ENCODE peak calls at places on chromosomes 13 and 19, in eight cellular contexts. D is stimulated activated CD8-positive, alpha-beta memory T cell treated with anti-CD3 and anti-CD28 coated beads, Interleukin-15, amount 100 ng/mL, for 4 hours; S is GF-D8; T is A549; U is CD8-positive, alpha-beta T cell; N is stimulated activated CD4-positive, alpha-beta T cell treated with anti-CD3 and anti-CD28 coated beads, TNF-alpha, amount 100 ng/mL, for 48 hours; Z is iPS-NIHi11; B is NCI-H2081. R is an unnamed sample.

GRCh38 chr19:3366104-3366760 is at the start of gene NFIC:
- DNase-seq in B (peak; percentile 65), N (no peak), S (peak; percentile 53), U (no peak), T (no peak), D (no peak), Z (peak; percentile 80), R (peak; percentile 50)

GRCh38 chr19:489418-490196 is 6.7 kb upstream of the MADCAM1 start:
- DNase-seq in D (no peak), Z (no peak), B (no peak), T (no peak), N (no peak), U (no peak), S (no peak), R (no peak)

GRCh38 chr19:15154002-15154612 is 46.7 kb downstream of the NOTCH3 start:
- DNase-seq in Z (peak; percentile 73), T (peak; percentile 36), N (peak; percentile 19), S (no peak), U (no peak), D (no peak), B (peak; percentile 39), R (no peak)

GRCh38 chr19:3849787-3850186 is 19.1 kb downstream of the ZFR2 start:
- DNase-seq in U (no peak), T (no peak), N (no peak), D (no peak), B (no peak), Z (no peak), S (no peak), R (no peak)

GRCh38 chr19:18422530-18423191 is 3.5 kb downstream of the SSBP4 start:
- DNase-seq in Z (no peak), D (no peak), B (no peak), S (no peak), U (no peak), T (no peak), N (no peak), R (no peak)

GRCh38 chr13:73938375-73939070 is 195.7 kb downstream of the KLF12 start:
- DNase-seq in N (no peak), U (no peak), B (no peak), D (no peak), T (peak; percentile 5), S (no peak), Z (no peak), R (peak; percentile 34)

GRCh38 chr13:31204592-31204991 is 4.8 kb downstream of the B3GLCT start:
- DNase-seq in D (peak; percentile 4), N (no peak), U (no peak), Z (no peak), B (no peak), T (peak; percentile 10), S (no peak), R (no peak)

GRCh38 chr13:51861728-51862300 is at the start of gene CCDC70:
- DNase-seq in Z (no peak), B (no peak), T (no peak), N (no peak), U (no peak), D (peak; percentile 10), S (no peak), R (no peak)

GRCh38 chr19:28534740-28535351 is 678.1 kb downstream of the UQCRFS1 start:
- DNase-seq in D (no peak), S (no peak), Z (no peak), N (no peak), T (no peak), U (no peak), B (no peak), R (no peak)

GRCh38 chr19:38744906-38745305 is 632 bp upstream of the CAPN12 start:
- DNase-seq in S (no peak), T (no peak), D (no peak), Z (no peak), B (no peak), N (no peak), U (no peak), R (no peak)

GRCh38 chr13:46595136-46595917 is 42.4 kb downstream of the LRCH1 start:
- DNase-seq in U (no peak), B (no peak), T (no peak), S (no peak), Z (no peak), D (no peak), N (no peak), R (no peak)

GRCh38 chr13:59111711-59112110 is 1052.0 kb downstream of the DIAPH3 start:
- DNase-seq in B (no peak), D (no peak), Z (no peak), U (no peak), S (no peak), T (no peak), N (no peak), R (peak; percentile 51)

GRCh38 chr13:75312884-75313520 is 169.0 kb downstream of the TBC1D4 start:
- DNase-seq in U (peak; percentile 49), Z (no peak), N (peak; percentile 55), B (peak; percentile 1), T (no peak), S (no peak), D (no peak), R (no peak)

GRCh38 chr13:98372886-98373285 is 195.8 kb upstream of the RNF113B start:
- DNase-seq in B (no peak), T (no peak), D (no peak), S (no peak), U (no peak), Z (peak; percentile 49), N (no peak), R (no peak)

GRCh38 chr13:63209330-63210017 is 1793.8 kb upstream of the PCDH20 start:
- DNase-seq in Z (no peak), N (no peak), T (no peak), D (no peak), S (no peak), B (no peak), U (no peak), R (no peak)

GRCh38 chr13:100542546-100543156 is 45.9 kb downstream of the GGACT start:
- DNase-seq in N (no peak), U (peak; percentile 32), S (no peak), B (no peak), T (peak; percentile 11), D (no peak), Z (no peak), R (no peak)

GRCh38 chr19:53311044-53311443 is 22.5 kb upstream of the ZNF845 start:
- DNase-seq in N (no peak), S (no peak), B (no peak), D (no peak), Z (no peak), U (no peak), T (no peak), R (no peak)

GRCh38 chr13:34951528-34951927 is 9.5 kb downstream of the NBEA start:
- DNase-seq in N (no peak), S (no peak), Z (peak; percentile 16), U (no peak), D (no peak), B (no peak), T (no peak), R (no peak)

GRCh38 chr13:21435710-21436151 is 23.4 kb downstream of the ZDHHC20 start:
- DNase-seq in B (no peak), S (no peak), D (peak; percentile 41), Z (peak; percentile 55), U (peak; percentile 61), T (peak; percentile 22), N (peak; percentile 8), R (peak; percentile 36)

GRCh38 chr13:44355643-44356042 is 18.0 kb upstream of the SERP2 start:
- DNase-seq in D (no peak), Z (no peak), U (no peak), N (no peak), S (no peak), T (no peak), B (no peak), R (no peak)

GRCh38 chr19:32238076-32238475 is 107.3 kb upstream of the ZNF507 start:
- DNase-seq in T (no peak), D (no peak), Z (no peak), S (no peak), N (no peak), U (no peak), B (no peak), R (no peak)

GRCh38 chr13:30805603-30806011 is 70.3 kb downstream of the ALOX5AP start:
- DNase-seq in N (no peak), Z (no peak), B (no peak), U (no peak), S (no peak), T (no peak), D (no peak), R (no peak)

GRCh38 chr19:2602391-2603181 is 99.9 kb downstream of the GNG7 start:
- DNase-seq in N (no peak), T (no peak), B (peak; percentile 43), S (no peak), Z (peak; percentile 72), D (no peak), U (no peak), R (no peak)

GRCh38 chr13:35923347-35923746 is 207.8 kb downstream of the DCLK1 start:
- DNase-seq in N (no peak), S (no peak), T (peak; percentile 47), D (no peak), U (no peak), B (no peak), Z (no peak), R (peak; percentile 12)

GRCh38 chr19:58575183-58576041 is 2.3 kb upstream of the MZF1 start:
- DNase-seq in S (no peak), T (peak; percentile 93), U (peak; percentile 77), Z (peak; percentile 86), B (no peak), N (peak; percentile 68), D (no peak), R (peak; percentile 89)

GRCh38 chr19:4606921-4607678 is 32.2 kb upstream of the TNFAIP8L1 start:
- DNase-seq in Z (peak; percentile 79), T (no peak), N (no peak), D (no peak), S (no peak), U (no peak), B (peak; percentile 87), R (no peak)

GRCh38 chr19:41547569-41547968 is 28.4 kb upstream of the CEACAM21 start:
- DNase-seq in T (no peak), Z (no peak), U (no peak), D (no peak), S (no peak), N (no peak), B (no peak), R (no peak)

GRCh38 chr19:38543807-38544568 is 73.8 kb downstream of the MAP4K1 start:
- DNase-seq in T (peak; percentile 98), U (no peak), N (peak; percentile 24), B (peak; percentile 75), Z (peak; percentile 76), S (no peak), D (no peak), R (peak; percentile 93)

GRCh38 chr19:46225558-46226004 is 4.0 kb upstream of the IGFL1 start:
- DNase-seq in T (no peak), N (no peak), D (no peak), U (no peak), S (no peak), Z (no peak), B (no peak), R (no peak)

GRCh38 chr13:40355126-40355719 is 311.2 kb downstream of the FOXO1 start:
- DNase-seq in N (no peak), U (no peak), B (no peak), D (no peak), T (no peak), Z (no peak), S (no peak), R (no peak)

GRCh38 chr13:50130686-50131051 is 115.4 kb downstream of the KCNRG start:
- DNase-seq in D (no peak), B (no peak), N (no peak), Z (no peak), T (peak; percentile 8), U (peak; percentile 55), S (no peak), R (no peak)

GRCh38 chr19:45346449-45346848 is 5.9 kb downstream of the KLC3 start:
- DNase-seq in T (no peak), S (no peak), D (no peak), U (no peak), B (no peak), Z (peak; percentile 80), N (no peak), R (no peak)

GRCh38 chr19:49151339-49152217 is 3.6 kb downstream of the HRC start:
- DNase-seq in T (peak; percentile 87), Z (peak; percentile 88), B (peak; percentile 58), D (no peak), N (peak; percentile 29), S (peak; percentile 63), U (no peak), R (no peak)

GRCh38 chr13:87872813-87873212 is 201.6 kb downstream of the SLITRK5 start:
- DNase-seq in S (no peak), D (no peak), N (no peak), Z (no peak), T (no peak), U (no peak), B (no peak), R (no peak)

R was measured in HS-27A.